ENCODE peak calls at places on chromosomes 2 and 18, in ten cellular contexts. L, N, M, X, R, I, A, K, O and P are unnamed samples.

GRCh38 chr2:27125104-27125503 is 1.5 kb downstream of the ABHD1 start:
- DNase-seq in A (no peak), M (no peak), R (no peak), K (no peak), I (no peak), O (no peak), X (no peak), N (no peak), L (no peak), P (no peak)

GRCh38 chr2:212520340-212520739 is 18.3 kb downstream of the ERBB4 start:
- DNase-seq in I (no peak), O (peak), A (no peak), K (peak), M (no peak), N (no peak), L (no peak), X (no peak), R (no peak), P (no peak)

GRCh38 chr18:76657428-76657827 is 162.4 kb upstream of the ZNF516 start:
- DNase-seq in K (no peak), M (no peak), N (no peak), O (no peak), L (no peak), R (no peak), A (no peak), X (no peak), I (no peak), P (peak)

GRCh38 chr2:208253518-208254117 is 1.3 kb downstream of the IDH1 start:
- DNase-seq in K (no peak), A (no peak), X (no peak), R (no peak), M (no peak), O (no peak), N (no peak), I (no peak), L (no peak), P (no peak)

GRCh38 chr2:230575640-230576324 is 136.9 kb upstream of the CAB39 start:
- DNase-seq in L (no peak), X (no peak), N (no peak), M (no peak), O (no peak), R (no peak), A (peak), I (no peak), K (peak), P (no peak)

GRCh38 chr2:207423886-207424285 is 105.9 kb upstream of the CREB1 start:
- DNase-seq in R (peak), K (peak), X (no peak), N (no peak), L (peak), O (no peak), A (no peak), I (no peak), M (no peak), P (no peak)

GRCh38 chr18:58965930-58966662 is 101.4 kb downstream of the ZNF532 start:
- DNase-seq in X (no peak), A (no peak), M (no peak), R (no peak), N (no peak), I (no peak), O (no peak), L (no peak), K (no peak), P (no peak)

GRCh38 chr18:30440351-30440750 is 602.2 kb downstream of the DSC3 start:
- DNase-seq in X (no peak), I (no peak), M (no peak), L (no peak), O (no peak), R (no peak), K (no peak), N (no peak), A (no peak), P (no peak)

GRCh38 chr2:190409616-190410015 is 1.5 kb downstream of the MFSD6 start:
- DNase-seq in A (no peak), X (no peak), K (no peak), O (no peak), M (no peak), R (no peak), L (no peak), I (no peak), N (no peak), P (no peak)